ENCODE peak calls at places on chromosomes 1 and 21, in nine cellular contexts. Q is T47D; X is NCI-H1436 treated with DMSO at 0.1 percent for 48 hours; E is activated gamma-delta T cell treated with anti-CD3 and anti-CD28 coated beads, Interleukin-2, amount 50 U/mL, for 16 hours; I is small intestine; S is activated T-cell treated with anti-CD3 and anti-CD28 coated beads, Interleukin-2, amount 50 U/mL, for 72 hours; L is GOT3; W is HT1080; H is AG09319. Z is an unnamed sample.

GRCh38 chr1:19110266-19110927 is 99.7 kb downstream of the UBR4 start:
- DNase-seq in H (peak), W (no peak), L (no peak), Q (no peak), I (no peak), X (no peak), E (no peak), S (no peak), Z (no peak)

GRCh38 chr1:110675060-110675791 is 486 bp upstream of the KCNA3 start:
- DNase-seq in Q (no peak), E (no peak), W (no peak), H (no peak), X (no peak), I (no peak), L (no peak), S (no peak), Z (no peak)

GRCh38 chr1:50981741-50982140 is 11.7 kb downstream of the CDKN2C start:
- DNase-seq in S (no peak), Q (no peak), X (no peak), L (no peak), I (no peak), W (no peak), H (no peak), E (no peak), Z (no peak)

GRCh38 chr1:2378956-2379732 is 12.2 kb downstream of the MORN1 start:
- DNase-seq in W (no peak), X (no peak), S (no peak), L (no peak), I (no peak), Q (no peak), E (no peak), H (no peak), Z (no peak)

GRCh38 chr1:62175568-62176179 is 19.0 kb upstream of the L1TD1 start:
- DNase-seq in S (peak), H (peak), Q (no peak), E (peak), L (no peak), W (peak), I (peak), X (peak), Z (peak)

GRCh38 chr1:161020573-161021167 is at the start of gene F11R:
- DNase-seq in X (no peak), W (no peak), S (peak), L (no peak), Q (peak), E (no peak), H (no peak), I (peak), Z (peak)

GRCh38 chr1:79105499-79105898 is 99.0 kb upstream of the ADGRL4 start:
- DNase-seq in S (no peak), L (no peak), X (no peak), E (no peak), W (no peak), Q (no peak), I (no peak), H (no peak), Z (no peak)

GRCh38 chr1:110542730-110543129 is 23.8 kb upstream of the KCNA10 start:
- DNase-seq in X (no peak), W (no peak), I (no peak), H (peak), S (no peak), E (no peak), Q (peak), L (no peak), Z (no peak)

GRCh38 chr21:32965281-32965680 is 60.5 kb upstream of the OLIG2 start:
- DNase-seq in S (no peak), W (no peak), I (no peak), L (no peak), Q (no peak), H (no peak), X (no peak), E (no peak), Z (no peak)

GRCh38 chr1:94283462-94283861 is 46.1 kb upstream of the ARHGAP29 start:
- DNase-seq in W (no peak), X (no peak), H (no peak), Q (no peak), E (no peak), S (no peak), I (no peak), L (no peak), Z (no peak)

GRCh38 chr1:245677446-245678240 is 522.9 kb downstream of the KIF26B start:
- DNase-seq in X (no peak), S (no peak), W (no peak), L (no peak), E (no peak), Q (no peak), I (no peak), H (no peak), Z (no peak)

GRCh38 chr1:214958491-214958890 is 124.0 kb upstream of the KCNK2 start:
- DNase-seq in H (no peak), S (no peak), X (no peak), Q (no peak), L (no peak), W (no peak), I (no peak), E (no peak), Z (no peak)